ENCODE peak calls at places on chromosomes 11 and 22, in five cellular contexts. S, R, E, H and L are unnamed samples.

GRCh38 chr11:48031602-48032001 is 51.2 kb downstream of the PTPRJ start:
- DNase-seq in S (no peak), R (no peak), E (no peak), H (no peak), L (peak; percentile 37)

GRCh38 chr11:67506426-67507032 is 1.4 kb upstream of the PITPNM1 start:
- DNase-seq in S (no peak), R (no peak), E (no peak), H (no peak), L (no peak)

GRCh38 chr11:115420524-115420923 is 83.7 kb downstream of the CADM1 start:
- DNase-seq in S (no peak), R (no peak), E (no peak), H (no peak), L (no peak)

GRCh38 chr11:112025682-112026081 is 474 bp downstream of the DLAT start:
- DNase-seq in S (no peak), R (peak; percentile 39), E (peak; percentile 34), H (no peak), L (no peak)

GRCh38 chr11:10255388-10256125 is 38.5 kb downstream of the SBF2 start:
- DNase-seq in S (no peak), R (no peak), E (no peak), H (no peak), L (no peak)

GRCh38 chr11:67060111-67060522 is 3.5 kb downstream of the RHOD start:
- DNase-seq in S (no peak), R (peak; percentile 37), E (no peak), H (no peak), L (no peak)

GRCh38 chr11:133123371-133123770 is 408.9 kb downstream of the OPCML start:
- DNase-seq in S (no peak), R (no peak), E (no peak), H (no peak), L (no peak)

GRCh38 chr22:31579835-31580242 is 82.2 kb downstream of the PISD start:
- DNase-seq in S (no peak), R (no peak), E (no peak), H (no peak), L (no peak)

GRCh38 chr11:122192634-122193245 is 76.7 kb upstream of the BLID start:
- DNase-seq in S (no peak), R (peak; percentile 74), E (no peak), H (no peak), L (peak; percentile 21)

GRCh38 chr11:95972055-95972454 is 48.1 kb upstream of the MTMR2 start:
- DNase-seq in S (no peak), R (no peak), E (no peak), H (no peak), L (no peak)

GRCh38 chr11:68761801-68762200 is 10.5 kb upstream of the TESMIN start:
- DNase-seq in S (no peak), R (no peak), E (no peak), H (no peak), L (no peak)

GRCh38 chr11:46520971-46521745 is 72.7 kb downstream of the AMBRA1 start:
- DNase-seq in S (no peak), R (peak; percentile 86), E (no peak), H (no peak), L (no peak)

GRCh38 chr11:61999141-61999975 is 31.9 kb upstream of the FTH1 start:
- DNase-seq in S (no peak), R (peak; percentile 24), E (no peak), H (no peak), L (no peak)

GRCh38 chr22:27983361-27983791 is 64.3 kb upstream of the PITPNB start:
- DNase-seq in S (peak; percentile 7), R (no peak), E (no peak), H (no peak), L (no peak)

GRCh38 chr22:29813563-29813962 is 24.5 kb downstream of the ASCC2 start:
- DNase-seq in S (no peak), R (no peak), E (no peak), H (no peak), L (no peak)

GRCh38 chr22:18973264-18974031 is 37.4 kb upstream of the PRODH start:
- DNase-seq in S (no peak), R (no peak), E (no peak), H (no peak), L (no peak)

GRCh38 chr11:2138075-2138435 is 1.1 kb downstream of the IGF2 start:
- DNase-seq in S (no peak), R (no peak), E (no peak), H (no peak), L (no peak)

GRCh38 chr22:49141761-49142160 is 685.9 kb downstream of the BRD1 start:
- DNase-seq in S (no peak), R (no peak), E (no peak), H (no peak), L (no peak)

GRCh38 chr11:113997473-113997872 is 22.6 kb downstream of the HTR3A start:
- DNase-seq in S (no peak), R (no peak), E (no peak), H (no peak), L (no peak)

GRCh38 chr22:19360300-19360792 is 68.8 kb upstream of the CLTCL1 start:
- DNase-seq in S (no peak), R (no peak), E (no peak), H (no peak), L (no peak)

GRCh38 chr22:20420157-20420842 is 17.3 kb downstream of the SCARF2 start:
- DNase-seq in S (no peak), R (no peak), E (no peak), H (no peak), L (no peak)

GRCh38 chr11:87463486-87464102 is 425.9 kb downstream of the TMEM135 start:
- DNase-seq in S (no peak), R (peak; percentile 44), E (peak; percentile 18), H (no peak), L (peak; percentile 46)